ENCODE peak calls at places on chromosomes 11 and 22, in ten cellular contexts. R, E, L, K, X, M, O, G, Q and J are unnamed samples.

GRCh38 chr11:2402890-2403645 is 2.5 kb downstream of the TSSC4 start:
- DNase-seq in L (no peak), O (no peak), R (peak; percentile 37), X (no peak), K (no peak), M (no peak), Q (no peak), G (no peak), E (no peak), J (no peak)

GRCh38 chr11:85951428-85952107 is 96.4 kb downstream of the CCDC83 start:
- DNase-seq in K (no peak), L (no peak), R (no peak), X (peak; percentile 51), O (no peak), Q (no peak), M (no peak), G (no peak), E (no peak), J (no peak)

GRCh38 chr11:130192845-130193267 is 33.3 kb downstream of the ST14 start:
- DNase-seq in X (no peak), O (no peak), M (no peak), R (no peak), K (no peak), Q (no peak), G (no peak), E (no peak), L (no peak), J (no peak)

GRCh38 chr11:35763301-35763700 is 100.7 kb downstream of the TRIM44 start:
- DNase-seq in E (no peak), L (no peak), K (no peak), X (peak; percentile 6), O (no peak), M (no peak), G (no peak), Q (no peak), R (no peak), J (no peak)

GRCh38 chr11:120139316-120140069 is 1.6 kb upstream of the TRIM29 start:
- DNase-seq in M (peak; percentile 53), G (no peak), R (no peak), O (no peak), L (no peak), E (no peak), K (no peak), X (no peak), Q (no peak), J (no peak)

GRCh38 chr11:4202749-4203148 is 108.2 kb downstream of the RRM1 start:
- DNase-seq in L (no peak), M (no peak), O (no peak), E (no peak), Q (no peak), R (no peak), G (no peak), K (no peak), X (peak; percentile 23), J (no peak)

GRCh38 chr11:120180571-120181445 is 30.0 kb upstream of the OAF start:
- DNase-seq in K (peak; percentile 13), Q (no peak), R (peak; percentile 41), X (no peak), O (no peak), M (peak; percentile 70), G (peak; percentile 64), L (peak; percentile 39), E (peak; percentile 98), J (no peak)

GRCh38 chr11:130816941-130817607 is 99.2 kb downstream of the SNX19 start:
- DNase-seq in G (no peak), K (no peak), X (no peak), M (no peak), E (no peak), R (no peak), Q (no peak), L (peak; percentile 72), O (no peak), J (no peak)

GRCh38 chr22:17647996-17648395 is 9.4 kb downstream of the BCL2L13 start:
- DNase-seq in R (no peak), O (no peak), G (no peak), K (no peak), M (no peak), X (no peak), Q (no peak), L (no peak), E (peak; percentile 21), J (no peak)

GRCh38 chr11:128790200-128790599 is 76.9 kb downstream of the KCNJ1 start:
- DNase-seq in G (no peak), Q (no peak), O (no peak), R (no peak), M (peak; percentile 46), X (no peak), K (peak; percentile 60), E (peak; percentile 48), L (no peak), J (no peak)

GRCh38 chr11:61352038-61352437 is 9.6 kb downstream of the CYB561A3 start:
- DNase-seq in R (no peak), X (no peak), M (no peak), Q (no peak), G (no peak), K (no peak), L (no peak), E (no peak), O (no peak), J (no peak)
- H3K36me3 ChIP-seq in R (no peaks in the 10 kb centered on the region), X (peaks cover 11% of the 10 kb centered on the region), M (no peaks in the 10 kb centered on the region), Q (peaks cover 29% of the 10 kb centered on the region), G (peaks cover 15% of the 10 kb centered on the region), K (no peaks in the 10 kb centered on the region), L (peaks cover 81% of the 10 kb centered on the region), E (no peaks in the 10 kb centered on the region), O (peaks cover 13% of the 10 kb centered on the region), J (peaks cover 15% of the 10 kb centered on the region)

GRCh38 chr22:39528681-39529486 is 3.7 kb downstream of the RPS19BP1 start:
- DNase-seq in G (peak; percentile 96), E (peak; percentile 95), M (peak; percentile 96), K (peak; percentile 89), R (peak; percentile 91), O (peak; percentile 90), L (peak; percentile 95), Q (peak; percentile 97), X (peak; percentile 98), J (no peak)

GRCh38 chr22:39529487-39529851 is 3.1 kb downstream of the RPS19BP1 start:
- DNase-seq in G (no peak), Q (no peak), R (no peak), O (no peak), X (peak; percentile 52), K (no peak), L (no peak), M (peak; percentile 60), E (no peak), J (no peak)

GRCh38 chr22:39528080-39528661 is 4.4 kb downstream of the RPS19BP1 start:
- DNase-seq in O (no peak), K (no peak), M (no peak), Q (peak; percentile 60), L (peak; percentile 55), R (peak; percentile 25), G (no peak), X (peak; percentile 69), E (no peak), J (no peak)

GRCh38 chr22:39530692-39531331 is 1.7 kb downstream of the RPS19BP1 start:
- DNase-seq in G (no peak), E (peak; percentile 68), O (no peak), K (no peak), M (peak; percentile 75), L (no peak), X (peak; percentile 84), R (peak; percentile 35), Q (peak; percentile 19), J (no peak)

GRCh38 chr22:39530136-39530535 is 2.4 kb downstream of the RPS19BP1 start:
- DNase-seq in M (no peak), K (no peak), L (no peak), R (peak; percentile 30), Q (peak; percentile 10), G (no peak), X (no peak), O (no peak), E (no peak), J (no peak)
- H3K36me3 ChIP-seq in M (peaks cover 14% of the 10 kb centered on the region), K (no peaks in the 10 kb centered on the region), L (peaks cover 24% of the 10 kb centered on the region), R (no peaks in the 10 kb centered on the region), Q (peaks cover 5% of the 10 kb centered on the region), G (peaks cover under 1% of the 10 kb centered on the region), X (peaks cover 8% of the 10 kb centered on the region), O (peaks cover 9% of the 10 kb centered on the region), E (peaks cover 3% of the 10 kb centered on the region), J (peaks cover 9% of the 10 kb centered on the region)

DNA sequence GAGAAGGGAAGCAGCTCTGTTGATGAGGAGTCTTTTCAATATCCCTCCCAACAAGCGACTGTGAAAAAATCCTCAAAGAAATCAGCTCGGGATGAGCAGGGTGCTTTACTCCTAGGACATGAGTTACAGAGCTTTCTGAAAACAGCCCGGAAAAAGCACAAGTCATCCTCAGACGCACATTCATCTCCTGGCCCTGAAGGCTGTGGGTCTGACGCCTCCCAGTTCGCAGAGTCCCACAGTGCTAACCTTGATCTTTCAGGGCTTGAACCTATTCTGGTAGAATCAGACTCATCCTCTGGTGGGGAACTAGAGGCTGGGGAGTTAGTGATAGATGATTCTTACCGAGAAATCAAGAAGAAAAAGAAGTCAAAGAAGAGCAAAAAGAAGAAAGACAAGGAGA is 7.7 kb downstream of the HMGXB4 start:
- DNase-seq in X (no peak), R (no peak), L (no peak), O (no peak), M (no peak), Q (no peak), K (no peak), E (no peak), G (no peak), J (no peak)
- H3K36me3 ChIP-seq in X (peaks cover 69% of the 10 kb centered on the region), R (no peaks in the 10 kb centered on the region), L (peaks cover 78% of the 10 kb centered on the region), O (peaks cover 26% of the 10 kb centered on the region), M (peaks cover 53% of the 10 kb centered on the region), Q (peaks cover 42% of the 10 kb centered on the region), K (no peaks in the 10 kb centered on the region), E (peaks cover 50% of the 10 kb centered on the region), G (peaks cover 11% of the 10 kb centered on the region), J (peaks cover 34% of the 10 kb centered on the region)

GRCh38 chr11:123584186-123584585 is 70.2 kb downstream of the SCN3B start:
- DNase-seq in R (no peak), K (no peak), L (no peak), G (no peak), M (peak; percentile 79), Q (no peak), X (no peak), O (no peak), E (peak; percentile 16), J (no peak)

GRCh38 chr11:123586568-123586967 is 67.9 kb downstream of the SCN3B start:
- DNase-seq in X (no peak), R (no peak), O (no peak), Q (no peak), L (peak; percentile 30), M (no peak), E (no peak), K (no peak), G (no peak), J (no peak)

GRCh38 chr11:123585721-123586120 is 68.7 kb downstream of the SCN3B start:
- DNase-seq in M (no peak), K (no peak), E (no peak), Q (no peak), O (no peak), X (no peak), L (no peak), R (no peak), G (no peak), J (no peak)

GRCh38 chr11:123584737-123585136 is 69.7 kb downstream of the SCN3B start:
- DNase-seq in R (no peak), M (no peak), G (no peak), X (no peak), K (no peak), Q (no peak), O (no peak), L (no peak), E (no peak), J (no peak)

DNA sequence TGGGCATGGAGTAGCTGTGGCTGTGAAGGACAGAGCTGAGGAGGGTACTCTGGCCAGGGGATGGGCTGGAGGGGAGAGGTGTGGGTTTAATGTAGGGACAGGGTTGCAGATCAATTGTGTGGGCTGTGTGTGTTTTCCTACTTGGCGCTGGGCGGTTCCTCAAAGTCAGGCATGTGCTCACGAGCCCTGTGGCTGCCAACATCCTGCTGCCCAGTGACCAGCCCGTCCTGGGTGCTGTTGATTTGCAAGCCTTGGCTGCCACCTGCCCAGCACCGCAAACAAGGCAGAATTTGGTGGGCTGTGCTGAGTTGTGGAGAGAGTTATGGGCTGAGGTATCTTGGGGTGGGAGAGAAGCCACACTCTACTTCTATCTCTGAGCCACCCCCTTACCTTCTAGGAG is 69.2 kb downstream of the SCN3B start:
- DNase-seq in O (no peak), Q (no peak), M (no peak), R (no peak), G (no peak), X (no peak), L (peak; percentile 54), E (no peak), K (no peak), J (no peak)
- H3K36me3 ChIP-seq in O (no peaks in the 10 kb centered on the region), Q (no peaks in the 10 kb centered on the region), M (no peaks in the 10 kb centered on the region), R (no peaks in the 10 kb centered on the region), G (no peaks in the 10 kb centered on the region), X (peaks cover 19% of the 10 kb centered on the region), L (no peaks in the 10 kb centered on the region), E (no peaks in the 10 kb centered on the region), K (no peaks in the 10 kb centered on the region), J (no peaks in the 10 kb centered on the region)